ENCODE peak calls at places on chromosomes 7 and 10, in seven cellular contexts. Z is heart right ventricle, I is thyroid gland, L is GM23338, Y is fibroblast of villous mesenchyme, C is prostate gland, A is AG04450. R is an unnamed sample.

GRCh38 chr10:603745-604144 is 85.7 kb downstream of the DIP2C start:
- DNase-seq in I (no peak), C (no peak), L (no peak), A (no peak), Y (no peak), Z (no peak), R (no peak)

GRCh38 chr7:15236958-15237357 is 324.9 kb downstream of the AGMO start:
- DNase-seq in L (no peak), C (no peak), Y (no peak), Z (no peak), A (no peak), I (no peak), R (no peak)

GRCh38 chr7:121395961-121396757 is at the start of gene FAM3C:
- DNase-seq in I (peak), Z (peak), A (peak), C (peak), L (peak), Y (peak), R (peak)

GRCh38 chr10:87541114-87541513 is 36.4 kb downstream of the MINPP1 start:
- DNase-seq in I (no peak), C (no peak), L (no peak), A (no peak), Z (no peak), Y (no peak), R (no peak)

GRCh38 chr10:33365871-33366411 is 31.5 kb upstream of the NRP1 start:
- DNase-seq in C (no peak), L (no peak), Y (peak), I (no peak), Z (no peak), A (peak), R (peak)

GRCh38 chr10:13708256-13708990 is 121.7 kb downstream of the PRPF18 start:
- DNase-seq in L (peak), C (peak), Z (no peak), Y (no peak), A (no peak), I (peak), R (no peak)

GRCh38 chr10:5560844-5561703 is 36.3 kb downstream of the CALML3 start:
- DNase-seq in Z (no peak), C (no peak), Y (no peak), L (no peak), I (no peak), A (no peak), R (no peak)

GRCh38 chr7:22572292-22572691 is 72.3 kb upstream of the STEAP1B start:
- DNase-seq in I (no peak), Z (no peak), Y (no peak), L (no peak), C (no peak), A (no peak), R (peak)

GRCh38 chr7:13279854-13280435 is 592.5 kb downstream of the ARL4A start:
- DNase-seq in Z (no peak), L (peak), A (peak), C (no peak), I (no peak), Y (peak), R (no peak)

GRCh38 chr7:1969459-1970284 is 263.1 kb downstream of the MAD1L1 start:
- DNase-seq in I (no peak), Y (peak), L (no peak), A (no peak), C (no peak), Z (no peak), R (no peak)

GRCh38 chr7:70321016-70321415 is 722.7 kb downstream of the AUTS2 start:
- DNase-seq in L (no peak), I (no peak), A (no peak), Y (no peak), C (no peak), Z (no peak), R (no peak)

GRCh38 chr10:130301026-130301892 is 165.1 kb downstream of the GLRX3 start:
- DNase-seq in I (peak), L (no peak), Z (peak), C (peak), A (no peak), Y (peak), R (peak)

GRCh38 chr7:2612445-2613112 is 19.2 kb upstream of the TTYH3 start:
- DNase-seq in I (peak), Y (no peak), Z (no peak), L (peak), A (no peak), C (no peak), R (no peak)

GRCh38 chr7:55185941-55186609 is 167.3 kb downstream of the EGFR start:
- DNase-seq in A (peak), C (no peak), Z (no peak), Y (peak), L (no peak), I (no peak), R (peak)

GRCh38 chr10:5014936-5015335 is 11.3 kb upstream of the AKR1C2 start:
- DNase-seq in C (no peak), Z (no peak), I (no peak), A (no peak), Y (no peak), L (no peak), R (no peak)

GRCh38 chr10:33412261-33413092 is 78.0 kb upstream of the NRP1 start:
- DNase-seq in C (no peak), Y (peak), I (no peak), L (no peak), Z (no peak), A (peak), R (peak)

GRCh38 chr7:29865526-29865925 is 59.2 kb downstream of the WIPF3 start:
- DNase-seq in C (no peak), A (no peak), L (no peak), Y (peak), Z (no peak), I (no peak), R (peak)

GRCh38 chr10:17066801-17067200 is 62.8 kb downstream of the CUBN start:
- DNase-seq in Z (no peak), L (no peak), C (no peak), Y (no peak), I (no peak), A (no peak), R (no peak)
- H3K4me3 ChIP-seq in Z (no peak), L (no peak), C (no peak), Y (no peak), I (no peak), A (no peak), R (no peak)

GRCh38 chr10:65620404-65621048 is 1305.3 kb upstream of the LRRTM3 start:
- DNase-seq in I (no peak), Z (no peak), A (no peak), L (no peak), Y (no peak), C (no peak), R (no peak)

GRCh38 chr10:65611592-65611991 is 1314.2 kb upstream of the LRRTM3 start:
- DNase-seq in A (peak), C (no peak), Y (peak), I (no peak), L (no peak), Z (no peak), R (no peak)

GRCh38 chr10:65618125-65618524 is 1307.7 kb upstream of the LRRTM3 start:
- DNase-seq in Y (peak), Z (no peak), C (no peak), I (no peak), A (no peak), L (no peak), R (no peak)

GRCh38 chr10:65614956-65615565 is 1310.8 kb upstream of the LRRTM3 start:
- DNase-seq in L (no peak), C (no peak), Y (no peak), Z (no peak), A (no peak), I (no peak), R (no peak)
- H3K4me3 ChIP-seq in L (no peak), C (no peak), Y (no peak), Z (no peak), A (no peak), I (no peak), R (no peak)

GRCh38 chr7:94375713-94376112 is 19.0 kb upstream of the COL1A2 start:
- DNase-seq in Z (no peak), L (peak), I (no peak), A (peak), C (no peak), Y (peak), R (peak)
- H3K4me3 ChIP-seq in Z (no peak), L (peak), I (no peak), A (peak), C (no peak), Y (peak), R (peak)

DNA sequence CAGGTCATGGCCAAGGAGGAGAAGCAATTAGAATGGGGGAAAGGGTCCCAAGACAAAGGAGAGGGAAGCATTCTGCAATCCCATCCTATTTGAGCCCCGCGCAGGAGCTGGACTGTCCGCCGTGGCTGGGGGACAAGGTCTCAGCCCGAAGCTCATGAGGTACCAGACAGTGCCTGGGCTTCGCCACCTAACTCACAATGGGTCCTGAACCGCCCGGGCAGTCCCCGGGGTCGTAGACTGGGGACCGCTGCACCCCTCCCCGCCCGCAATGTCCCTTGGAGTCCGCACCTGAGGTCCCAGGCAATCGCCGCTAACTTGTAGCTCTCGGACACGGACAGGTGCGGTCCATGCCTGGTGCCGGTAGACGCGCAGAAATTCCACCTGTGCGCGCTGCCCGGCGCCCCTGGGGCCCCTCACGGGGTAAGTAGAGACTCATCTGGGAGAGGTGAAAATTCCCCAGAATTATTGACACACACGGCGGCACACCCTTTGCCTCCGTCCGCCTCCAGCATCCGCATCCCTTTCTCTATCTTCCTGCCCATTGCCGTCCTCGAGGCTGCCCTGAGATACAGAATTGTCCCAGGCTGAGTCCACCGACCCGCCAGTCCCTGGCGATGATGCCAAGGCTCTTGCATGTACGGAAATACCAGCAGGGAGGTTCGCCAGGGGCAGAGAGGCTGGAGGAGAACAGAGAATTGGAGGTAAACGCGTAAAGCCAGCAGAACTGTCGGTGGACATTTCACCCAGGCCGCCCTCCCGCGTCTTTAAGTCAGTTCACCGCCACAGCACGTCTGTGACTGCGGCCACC is 1.7 kb downstream of the CHRM2 start:
- DNase-seq in I (peak), A (no peak), C (no peak), L (peak), Y (no peak), Z (peak), R (no peak)
- H3K4me3 ChIP-seq in I (peak), A (peak), C (peak), L (peak), Y (peak), Z (peak), R (peak)